ENCODE peak calls at places on chromosomes 4 and X, in eight cellular contexts. L is T1000, H is right cardiac atrium, J is neural crest cell, N is activated B cell treated with CpG ODN at 0.5 μM for 24 hours, Y is psoas muscle, B is T-helper 9 cell, E is AG09309. D is an unnamed sample.

GRCh38 chrX:10450229-10450958 is 170.0 kb downstream of the MID1 start:
- DNase-seq in L (no peak), H (no peak), J (no peak), N (no peak), Y (no peak), B (no peak), E (peak), D (no peak)

GRCh38 chr4:24007740-24008348 is 118.0 kb upstream of the PPARGC1A start:
- DNase-seq in L (no peak), H (no peak), J (no peak), N (no peak), Y (no peak), B (no peak), E (no peak), D (no peak)

GRCh38 chrX:29948653-29949052 is 266.7 kb upstream of the MAGEB2 start:
- DNase-seq in L (no peak), H (no peak), J (no peak), N (no peak), Y (no peak), B (no peak), E (no peak), D (no peak)

GRCh38 chrX:24513416-24513815 is 48.3 kb downstream of the PDK3 start:
- DNase-seq in L (no peak), H (no peak), J (no peak), N (no peak), Y (no peak), B (no peak), E (no peak), D (no peak)

GRCh38 chr4:76767983-76768382 is 130.0 kb downstream of the SOWAHB start:
- DNase-seq in L (no peak), H (no peak), J (no peak), N (no peak), Y (no peak), B (no peak), E (no peak), D (no peak)

GRCh38 chr4:3420606-3420955 is 21.2 kb upstream of the HGFAC start:
- DNase-seq in L (no peak), H (peak), J (no peak), N (no peak), Y (peak), B (no peak), E (no peak), D (no peak)

GRCh38 chr4:19259920-19260319 is 991.8 kb upstream of the SLIT2 start:
- DNase-seq in L (no peak), H (no peak), J (no peak), N (no peak), Y (no peak), B (no peak), E (no peak), D (no peak)

GRCh38 chr4:38673109-38673978 is 9.3 kb downstream of the KLF3 start:
- DNase-seq in L (no peak), H (peak), J (no peak), N (no peak), Y (peak), B (no peak), E (no peak), D (no peak)

GRCh38 chr4:123640271-123640670 is 243.7 kb downstream of the SPRY1 start:
- DNase-seq in L (no peak), H (no peak), J (no peak), N (no peak), Y (no peak), B (no peak), E (no peak), D (no peak)